ENCODE peak calls at places on chromosomes 7 and 10, in seven cellular contexts. One of them, this sample, is unnamed.

GRCh38 chr7:99953649-99954048 is 22.2 kb downstream of the AZGP1 start:
- DNase-seq in neuronal stem cell: no peak
- DNase-seq in mammary epithelial cell: peak; percentile 57
- DNase-seq in PC-3: peak; percentile 36
- DNase-seq in GM23248: peak; percentile 81
- DNase-seq in SK-N-SH: no peak
- DNase-seq in MM.1S: no peak
- DNase-seq in this sample: peak; percentile 55

GRCh38 chr10:75038335-75038734 is 73.1 kb upstream of the SAMD8 start:
- DNase-seq in neuronal stem cell: no peak
- DNase-seq in mammary epithelial cell: no peak
- DNase-seq in PC-3: no peak
- DNase-seq in GM23248: peak; percentile 56
- DNase-seq in SK-N-SH: peak; percentile 44
- DNase-seq in MM.1S: no peak
- DNase-seq in this sample: no peak

GRCh38 chr7:92695308-92696261 is 105.4 kb upstream of the FAM133B start:
- DNase-seq in neuronal stem cell: peak; percentile 66
- DNase-seq in mammary epithelial cell: peak; percentile 77
- DNase-seq in PC-3: peak; percentile 61
- DNase-seq in GM23248: peak; percentile 82
- DNase-seq in SK-N-SH: no peak
- DNase-seq in MM.1S: no peak
- DNase-seq in this sample: no peak

GRCh38 chr10:132409667-132410028 is 12.6 kb downstream of the PWWP2B start:
- DNase-seq in neuronal stem cell: no peak
- DNase-seq in mammary epithelial cell: no peak
- DNase-seq in PC-3: no peak
- DNase-seq in GM23248: no peak
- DNase-seq in SK-N-SH: no peak
- DNase-seq in MM.1S: no peak
- DNase-seq in this sample: no peak

GRCh38 chr7:105367458-105367857 is 21.3 kb downstream of the SRPK2 start:
- DNase-seq in neuronal stem cell: no peak
- DNase-seq in mammary epithelial cell: no peak
- DNase-seq in PC-3: no peak
- DNase-seq in GM23248: no peak
- DNase-seq in SK-N-SH: no peak
- DNase-seq in MM.1S: no peak
- DNase-seq in this sample: no peak

GRCh38 chr10:129102906-129103693 is 363.9 kb upstream of the MGMT start:
- DNase-seq in neuronal stem cell: no peak
- DNase-seq in mammary epithelial cell: no peak
- DNase-seq in PC-3: no peak
- DNase-seq in GM23248: peak; percentile 66
- DNase-seq in SK-N-SH: no peak
- DNase-seq in MM.1S: no peak
- DNase-seq in this sample: no peak

GRCh38 chr7:136259074-136259473 is 281.9 kb upstream of the MTPN start:
- DNase-seq in neuronal stem cell: no peak
- DNase-seq in mammary epithelial cell: no peak
- DNase-seq in PC-3: no peak
- DNase-seq in GM23248: no peak
- DNase-seq in SK-N-SH: no peak
- DNase-seq in MM.1S: peak; percentile 61
- DNase-seq in this sample: no peak

GRCh38 chr7:46257766-46258448 is 336.8 kb upstream of the IGFBP3 start:
- DNase-seq in neuronal stem cell: no peak
- DNase-seq in mammary epithelial cell: peak; percentile 81
- DNase-seq in PC-3: peak; percentile 94
- DNase-seq in GM23248: peak; percentile 96
- DNase-seq in SK-N-SH: no peak
- DNase-seq in MM.1S: no peak
- DNase-seq in this sample: no peak

GRCh38 chr10:125886914-125887512 is 5.9 kb upstream of the DHX32 start:
- DNase-seq in neuronal stem cell: no peak
- DNase-seq in mammary epithelial cell: peak; percentile 51
- DNase-seq in PC-3: no peak
- DNase-seq in GM23248: peak; percentile 32
- DNase-seq in SK-N-SH: no peak
- DNase-seq in MM.1S: no peak
- DNase-seq in this sample: no peak

GRCh38 chr10:81428456-81429134 is 446.4 kb upstream of the NRG3 start:
- DNase-seq in neuronal stem cell: no peak
- DNase-seq in mammary epithelial cell: no peak
- DNase-seq in PC-3: no peak
- DNase-seq in GM23248: no peak
- DNase-seq in SK-N-SH: no peak
- DNase-seq in MM.1S: no peak
- DNase-seq in this sample: no peak

GRCh38 chr10:50538473-50539398 is 85.0 kb downstream of the SGMS1 start:
- DNase-seq in neuronal stem cell: no peak
- DNase-seq in mammary epithelial cell: peak; percentile 63
- DNase-seq in PC-3: no peak
- DNase-seq in GM23248: peak; percentile 28
- DNase-seq in SK-N-SH: no peak
- DNase-seq in MM.1S: no peak
- DNase-seq in this sample: no peak

GRCh38 chr10:14358886-14359573 is 28.3 kb upstream of the FRMD4A start:
- DNase-seq in neuronal stem cell: no peak
- DNase-seq in mammary epithelial cell: peak; percentile 95
- DNase-seq in PC-3: no peak
- DNase-seq in GM23248: no peak
- DNase-seq in SK-N-SH: no peak
- DNase-seq in MM.1S: no peak
- DNase-seq in this sample: peak; percentile 21

GRCh38 chr7:35437619-35438275 is 183.8 kb upstream of the TBX20 start:
- DNase-seq in neuronal stem cell: no peak
- DNase-seq in mammary epithelial cell: no peak
- DNase-seq in PC-3: no peak
- DNase-seq in GM23248: no peak
- DNase-seq in SK-N-SH: no peak
- DNase-seq in MM.1S: no peak
- DNase-seq in this sample: no peak

GRCh38 chr7:28407643-28408042 is 4.7 kb upstream of the CREB5 start:
- DNase-seq in neuronal stem cell: no peak
- DNase-seq in mammary epithelial cell: peak; percentile 83
- DNase-seq in PC-3: peak; percentile 14
- DNase-seq in GM23248: peak; percentile 87
- DNase-seq in SK-N-SH: peak; percentile 19
- DNase-seq in MM.1S: no peak
- DNase-seq in this sample: no peak

GRCh38 chr7:105581066-105581811 is at the start of gene EFCAB10:
- DNase-seq in neuronal stem cell: peak; percentile 80
- DNase-seq in mammary epithelial cell: peak; percentile 31
- DNase-seq in PC-3: no peak
- DNase-seq in GM23248: peak; percentile 60
- DNase-seq in SK-N-SH: peak; percentile 98
- DNase-seq in MM.1S: peak; percentile 76
- DNase-seq in this sample: no peak

GRCh38 chr10:42992156-42992956 is 84.5 kb upstream of the RET start:
- DNase-seq in neuronal stem cell: no peak
- DNase-seq in mammary epithelial cell: no peak
- DNase-seq in PC-3: no peak
- DNase-seq in GM23248: no peak
- DNase-seq in SK-N-SH: peak; percentile 23
- DNase-seq in MM.1S: no peak
- DNase-seq in this sample: no peak

GRCh38 chr7:37081436-37081835 is 357.1 kb upstream of the AOAH start:
- DNase-seq in neuronal stem cell: no peak
- DNase-seq in mammary epithelial cell: peak; percentile 23
- DNase-seq in PC-3: no peak
- DNase-seq in GM23248: no peak
- DNase-seq in SK-N-SH: no peak
- DNase-seq in MM.1S: peak; percentile 47
- DNase-seq in this sample: no peak

GRCh38 chr7:30911561-30911969 is at the start of gene AQP1:
- DNase-seq in neuronal stem cell: no peak
- DNase-seq in mammary epithelial cell: no peak
- DNase-seq in PC-3: no peak
- DNase-seq in GM23248: no peak
- DNase-seq in SK-N-SH: peak; percentile 67
- DNase-seq in MM.1S: no peak
- DNase-seq in this sample: no peak

GRCh38 chr10:51770719-51771118 is 71.3 kb upstream of the CSTF2T start:
- DNase-seq in neuronal stem cell: no peak
- DNase-seq in mammary epithelial cell: no peak
- DNase-seq in PC-3: peak; percentile 64
- DNase-seq in GM23248: peak; percentile 52
- DNase-seq in SK-N-SH: no peak
- DNase-seq in MM.1S: no peak
- DNase-seq in this sample: no peak

GRCh38 chr7:74012842-74013249 is 15.1 kb upstream of the ELN start:
- DNase-seq in neuronal stem cell: no peak
- DNase-seq in mammary epithelial cell: peak; percentile 48
- DNase-seq in PC-3: no peak
- DNase-seq in GM23248: no peak
- DNase-seq in SK-N-SH: peak; percentile 71
- DNase-seq in MM.1S: peak; percentile 74
- DNase-seq in this sample: peak; percentile 89

DNA sequence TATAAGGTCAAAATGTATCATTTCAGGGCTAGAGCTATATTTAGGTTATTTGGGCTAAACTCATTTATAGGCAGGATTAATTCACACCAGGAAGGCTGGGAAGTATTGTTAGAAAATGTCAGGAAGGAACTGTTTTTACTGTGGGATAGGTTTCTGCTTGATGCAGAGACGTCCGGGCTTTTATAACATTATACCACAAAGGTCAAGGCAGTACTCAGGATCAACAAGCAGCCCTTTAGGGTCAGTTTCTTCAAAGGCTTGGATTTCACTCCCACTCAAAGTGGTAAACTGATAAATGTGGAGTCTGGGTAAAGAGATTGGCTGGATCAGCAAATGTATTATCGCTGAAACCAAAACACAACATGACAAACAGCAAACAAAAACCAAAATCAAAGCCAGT is 127.2 kb downstream of the ARL5B start:
- DNase-seq in neuronal stem cell: no peak
- DNase-seq in mammary epithelial cell: no peak
- DNase-seq in PC-3: no peak
- DNase-seq in GM23248: no peak
- DNase-seq in SK-N-SH: no peak
- DNase-seq in MM.1S: no peak
- DNase-seq in this sample: no peak
- H3K4me2 ChIP-seq in neuronal stem cell: no peak overlapping the region
- H3K4me2 ChIP-seq in mammary epithelial cell: no peak overlapping the region
- H3K4me2 ChIP-seq in PC-3: no peak overlapping the region
- H3K4me2 ChIP-seq in GM23248: no peak overlapping the region
- H3K4me2 ChIP-seq in SK-N-SH: no peak overlapping the region
- H3K4me2 ChIP-seq in MM.1S: no peak overlapping the region
- H3K4me2 ChIP-seq in this sample: no peak overlapping the region

GRCh38 chr7:128311003-128311402 is 32.7 kb downstream of the RBM28 start:
- DNase-seq in neuronal stem cell: no peak
- DNase-seq in mammary epithelial cell: no peak
- DNase-seq in PC-3: no peak
- DNase-seq in GM23248: no peak
- DNase-seq in SK-N-SH: no peak
- DNase-seq in MM.1S: no peak
- DNase-seq in this sample: no peak
- H3K36me3 ChIP-seq in neuronal stem cell: peaks cover 38% of the 10 kb centered on the region
- H3K36me3 ChIP-seq in mammary epithelial cell: peaks cover 41% of the 10 kb centered on the region
- H3K36me3 ChIP-seq in PC-3: peaks cover 77% of the 10 kb centered on the region
- H3K36me3 ChIP-seq in GM23248: peaks cover 43% of the 10 kb centered on the region
- H3K36me3 ChIP-seq in SK-N-SH: peaks cover 88% of the 10 kb centered on the region
- H3K36me3 ChIP-seq in MM.1S: peaks cover 14% of the 10 kb centered on the region
- H3K36me3 ChIP-seq in this sample: peaks cover 49% of the 10 kb centered on the region

GRCh38 chr10:88262591-88263234 is 320.4 kb downstream of the RNLS start:
- DNase-seq in neuronal stem cell: no peak
- DNase-seq in mammary epithelial cell: no peak
- DNase-seq in PC-3: no peak
- DNase-seq in GM23248: no peak
- DNase-seq in SK-N-SH: no peak
- DNase-seq in MM.1S: no peak
- DNase-seq in this sample: no peak

GRCh38 chr10:88256013-88256680 is 327.0 kb downstream of the RNLS start:
- DNase-seq in neuronal stem cell: no peak
- DNase-seq in mammary epithelial cell: no peak
- DNase-seq in PC-3: no peak
- DNase-seq in GM23248: no peak
- DNase-seq in SK-N-SH: no peak
- DNase-seq in MM.1S: no peak
- DNase-seq in this sample: no peak

GRCh38 chr10:88260329-88261051 is 322.6 kb downstream of the RNLS start:
- DNase-seq in neuronal stem cell: no peak
- DNase-seq in mammary epithelial cell: no peak
- DNase-seq in PC-3: no peak
- DNase-seq in GM23248: no peak
- DNase-seq in SK-N-SH: no peak
- DNase-seq in MM.1S: peak; percentile 26
- DNase-seq in this sample: no peak

GRCh38 chr10:88261152-88261551 is 322.0 kb downstream of the RNLS start:
- DNase-seq in neuronal stem cell: no peak
- DNase-seq in mammary epithelial cell: no peak
- DNase-seq in PC-3: no peak
- DNase-seq in GM23248: no peak
- DNase-seq in SK-N-SH: no peak
- DNase-seq in MM.1S: no peak
- DNase-seq in this sample: no peak

DNA sequence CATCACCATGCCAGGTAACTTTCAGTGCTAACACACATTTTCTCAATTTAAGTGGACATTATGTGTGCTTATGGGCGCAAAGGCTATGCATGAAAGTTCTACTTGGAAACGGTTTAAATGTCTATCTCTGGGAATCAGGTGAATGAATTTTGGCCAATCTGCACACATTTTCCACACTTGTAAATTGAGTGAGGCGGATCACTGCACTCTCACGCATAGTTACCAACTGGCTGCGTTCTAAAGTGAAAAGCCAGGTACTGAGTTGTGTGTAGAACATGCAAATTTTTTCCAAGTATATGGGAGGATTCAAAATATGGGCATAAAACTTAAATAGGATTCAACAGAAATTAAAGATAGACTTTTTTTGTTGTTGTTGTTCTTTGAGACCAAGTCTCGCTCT is 323.7 kb downstream of the RNLS start:
- DNase-seq in neuronal stem cell: no peak
- DNase-seq in mammary epithelial cell: no peak
- DNase-seq in PC-3: no peak
- DNase-seq in GM23248: no peak
- DNase-seq in SK-N-SH: no peak
- DNase-seq in MM.1S: no peak
- DNase-seq in this sample: no peak
- H3K9ac ChIP-seq in neuronal stem cell: no peak overlapping the region
- H3K9ac ChIP-seq in mammary epithelial cell: no peak overlapping the region
- H3K9ac ChIP-seq in PC-3: no peak overlapping the region
- H3K9ac ChIP-seq in GM23248: no peak overlapping the region
- H3K9ac ChIP-seq in SK-N-SH: no peak overlapping the region
- H3K9ac ChIP-seq in MM.1S: no peak overlapping the region
- H3K9ac ChIP-seq in this sample: no peak overlapping the region

DNA sequence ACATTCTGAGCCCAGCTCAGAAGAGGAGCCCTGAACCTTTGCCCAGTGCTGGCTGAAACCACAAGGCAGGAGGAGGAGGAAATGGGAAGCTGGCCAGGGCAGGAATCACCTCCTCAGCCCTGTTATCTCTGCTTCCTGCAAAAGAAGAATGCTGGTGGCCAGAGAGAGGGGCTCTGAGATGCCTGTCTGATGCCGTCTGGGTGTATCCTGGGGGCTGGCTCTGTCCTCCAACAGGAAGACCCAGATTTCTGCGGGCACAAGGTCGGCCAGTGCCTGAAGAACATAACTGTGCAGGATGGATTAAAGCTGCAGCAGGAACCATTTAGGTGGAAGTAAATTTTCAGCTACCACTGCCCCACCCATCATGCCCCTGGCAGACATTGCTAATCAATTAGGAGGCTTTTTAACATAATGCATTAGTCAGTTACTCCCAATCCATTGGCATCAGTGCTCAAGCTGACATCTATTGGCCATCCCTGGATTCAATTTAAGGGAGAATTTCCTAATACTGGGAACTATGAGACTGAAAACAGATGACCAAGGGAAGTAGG is 67.7 kb downstream of the COL13A1 start:
- DNase-seq in neuronal stem cell: no peak
- DNase-seq in mammary epithelial cell: peak; percentile 78
- DNase-seq in PC-3: peak; percentile 99
- DNase-seq in GM23248: peak; percentile 88
- DNase-seq in SK-N-SH: peak; percentile 61
- DNase-seq in MM.1S: no peak
- DNase-seq in this sample: no peak
- H3K4me2 ChIP-seq in neuronal stem cell: no peak overlapping the region
- H3K4me2 ChIP-seq in mammary epithelial cell: peak overlapping the region; percentile 62
- H3K4me2 ChIP-seq in PC-3: peak overlapping the region; percentile 76
- H3K4me2 ChIP-seq in GM23248: peak overlapping the region; percentile 24
- H3K4me2 ChIP-seq in SK-N-SH: peak overlapping the region; percentile 69
- H3K4me2 ChIP-seq in MM.1S: no peak overlapping the region
- H3K4me2 ChIP-seq in this sample: no peak overlapping the region